ENCODE peak calls at places on chromosomes 3 and 15, in ten cellular contexts. One of them, this sample, is unnamed.

GRCh38 chr15:92421980-92422379 is 28.3 kb downstream of the ST8SIA2 start:
- DNase-seq in left lobe of liver: no peak
- DNase-seq in activated gamma-delta T cell: no peak
- DNase-seq in T47D: no peak
- DNase-seq in aorta: no peak
- DNase-seq in T-helper 9 cell: no peak
- DNase-seq in activated T-cell treated with anti-CD3 and anti-CD28 coated beads for 4 hours: no peak
- DNase-seq in T-helper 1 cell: no peak
- DNase-seq in activated CD4-positive, alpha-beta T cell treated with anti-CD3 and anti-CD28 coated beads, Interleukin-2, amount 10 ng/mL, durations not matched to agents 7 days and 5 days: no peak
- DNase-seq in GM10248: no peak
- DNase-seq in this sample: no peak

GRCh38 chr3:155334897-155335883 is 41.7 kb upstream of the STRIT1 start:
- DNase-seq in left lobe of liver: no peak
- DNase-seq in activated gamma-delta T cell: no peak
- DNase-seq in T47D: no peak
- DNase-seq in aorta: no peak
- DNase-seq in T-helper 9 cell: no peak
- DNase-seq in activated T-cell treated with anti-CD3 and anti-CD28 coated beads for 4 hours: no peak
- DNase-seq in T-helper 1 cell: peak; percentile 23
- DNase-seq in activated CD4-positive, alpha-beta T cell treated with anti-CD3 and anti-CD28 coated beads, Interleukin-2, amount 10 ng/mL, durations not matched to agents 7 days and 5 days: peak; percentile 39
- DNase-seq in GM10248: no peak
- DNase-seq in this sample: no peak

GRCh38 chr3:133472242-133472641 is 72.4 kb downstream of the BFSP2 start:
- DNase-seq in left lobe of liver: no peak
- DNase-seq in activated gamma-delta T cell: no peak
- DNase-seq in T47D: no peak
- DNase-seq in aorta: no peak
- DNase-seq in T-helper 9 cell: no peak
- DNase-seq in activated T-cell treated with anti-CD3 and anti-CD28 coated beads for 4 hours: no peak
- DNase-seq in T-helper 1 cell: no peak
- DNase-seq in activated CD4-positive, alpha-beta T cell treated with anti-CD3 and anti-CD28 coated beads, Interleukin-2, amount 10 ng/mL, durations not matched to agents 7 days and 5 days: no peak
- DNase-seq in GM10248: no peak
- DNase-seq in this sample: no peak

GRCh38 chr15:40104865-40105516 is 3.7 kb downstream of the BMF start:
- DNase-seq in left lobe of liver: peak; percentile 77
- DNase-seq in activated gamma-delta T cell: peak; percentile 20
- DNase-seq in T47D: peak; percentile 93
- DNase-seq in aorta: peak; percentile 95
- DNase-seq in T-helper 9 cell: peak; percentile 78
- DNase-seq in activated T-cell treated with anti-CD3 and anti-CD28 coated beads for 4 hours: peak; percentile 76
- DNase-seq in T-helper 1 cell: peak; percentile 68
- DNase-seq in activated CD4-positive, alpha-beta T cell treated with anti-CD3 and anti-CD28 coated beads, Interleukin-2, amount 10 ng/mL, durations not matched to agents 7 days and 5 days: peak; percentile 78
- DNase-seq in GM10248: peak; percentile 71
- DNase-seq in this sample: peak; percentile 70

GRCh38 chr3:69226071-69226470 is 103.7 kb upstream of the LMOD3 start:
- DNase-seq in left lobe of liver: no peak
- DNase-seq in activated gamma-delta T cell: no peak
- DNase-seq in T47D: peak; percentile 35
- DNase-seq in aorta: no peak
- DNase-seq in T-helper 9 cell: no peak
- DNase-seq in activated T-cell treated with anti-CD3 and anti-CD28 coated beads for 4 hours: no peak
- DNase-seq in T-helper 1 cell: no peak
- DNase-seq in activated CD4-positive, alpha-beta T cell treated with anti-CD3 and anti-CD28 coated beads, Interleukin-2, amount 10 ng/mL, durations not matched to agents 7 days and 5 days: no peak
- DNase-seq in GM10248: no peak
- DNase-seq in this sample: no peak

GRCh38 chr3:59429203-59429602 is 379.4 kb upstream of the CFAP20DC start:
- DNase-seq in left lobe of liver: no peak
- DNase-seq in activated gamma-delta T cell: no peak
- DNase-seq in T47D: no peak
- DNase-seq in aorta: no peak
- DNase-seq in T-helper 9 cell: no peak
- DNase-seq in activated T-cell treated with anti-CD3 and anti-CD28 coated beads for 4 hours: no peak
- DNase-seq in T-helper 1 cell: no peak
- DNase-seq in activated CD4-positive, alpha-beta T cell treated with anti-CD3 and anti-CD28 coated beads, Interleukin-2, amount 10 ng/mL, durations not matched to agents 7 days and 5 days: no peak
- DNase-seq in GM10248: no peak
- DNase-seq in this sample: no peak

GRCh38 chr3:126284258-126284904 is 72.8 kb downstream of the KLF15 start:
- DNase-seq in left lobe of liver: no peak
- DNase-seq in activated gamma-delta T cell: no peak
- DNase-seq in T47D: no peak
- DNase-seq in aorta: no peak
- DNase-seq in T-helper 9 cell: no peak
- DNase-seq in activated T-cell treated with anti-CD3 and anti-CD28 coated beads for 4 hours: no peak
- DNase-seq in T-helper 1 cell: no peak
- DNase-seq in activated CD4-positive, alpha-beta T cell treated with anti-CD3 and anti-CD28 coated beads, Interleukin-2, amount 10 ng/mL, durations not matched to agents 7 days and 5 days: no peak
- DNase-seq in GM10248: no peak
- DNase-seq in this sample: no peak

GRCh38 chr3:45453083-45453482 is 64.7 kb downstream of the LARS2 start:
- DNase-seq in left lobe of liver: no peak
- DNase-seq in activated gamma-delta T cell: no peak
- DNase-seq in T47D: no peak
- DNase-seq in aorta: no peak
- DNase-seq in T-helper 9 cell: no peak
- DNase-seq in activated T-cell treated with anti-CD3 and anti-CD28 coated beads for 4 hours: no peak
- DNase-seq in T-helper 1 cell: no peak
- DNase-seq in activated CD4-positive, alpha-beta T cell treated with anti-CD3 and anti-CD28 coated beads, Interleukin-2, amount 10 ng/mL, durations not matched to agents 7 days and 5 days: no peak
- DNase-seq in GM10248: no peak
- DNase-seq in this sample: no peak

GRCh38 chr15:63504247-63504978 is at the start of gene USP3:
- DNase-seq in left lobe of liver: peak; percentile 97
- DNase-seq in activated gamma-delta T cell: peak; percentile 88
- DNase-seq in T47D: peak; percentile 97
- DNase-seq in aorta: peak; percentile 97
- DNase-seq in T-helper 9 cell: peak; percentile 90
- DNase-seq in activated T-cell treated with anti-CD3 and anti-CD28 coated beads for 4 hours: peak; percentile 93
- DNase-seq in T-helper 1 cell: peak; percentile 94
- DNase-seq in activated CD4-positive, alpha-beta T cell treated with anti-CD3 and anti-CD28 coated beads, Interleukin-2, amount 10 ng/mL, durations not matched to agents 7 days and 5 days: peak; percentile 92
- DNase-seq in GM10248: peak; percentile 91
- DNase-seq in this sample: peak; percentile 94

GRCh38 chr3:4898454-4899313 is 80.6 kb upstream of the BHLHE40 start:
- DNase-seq in left lobe of liver: no peak
- DNase-seq in activated gamma-delta T cell: no peak
- DNase-seq in T47D: no peak
- DNase-seq in aorta: no peak
- DNase-seq in T-helper 9 cell: no peak
- DNase-seq in activated T-cell treated with anti-CD3 and anti-CD28 coated beads for 4 hours: no peak
- DNase-seq in T-helper 1 cell: peak; percentile 61
- DNase-seq in activated CD4-positive, alpha-beta T cell treated with anti-CD3 and anti-CD28 coated beads, Interleukin-2, amount 10 ng/mL, durations not matched to agents 7 days and 5 days: no peak
- DNase-seq in GM10248: peak; percentile 65
- DNase-seq in this sample: no peak